ENCODE peak calls at places on chromosomes 6 and 20, in six cellular contexts. M is adrenal gland, U is body of pancreas, L is H9, Y is neuronal stem cell, G is PC-3. O is an unnamed sample.

GRCh38 chr20:2133318-2134183 is 31.9 kb downstream of the STK35 start:
- DNase-seq in M (peak; percentile 87), U (no peak), L (no peak), Y (peak; percentile 44), G (peak; percentile 55), O (no peak)

GRCh38 chr6:41740366-41741162 is 5.2 kb upstream of the TFEB start:
- DNase-seq in M (no peak), U (no peak), L (no peak), Y (no peak), G (no peak), O (no peak)

GRCh38 chr6:2746557-2747061 is 4.1 kb downstream of the MYLK4 start:
- DNase-seq in M (no peak), U (no peak), L (no peak), Y (peak; percentile 55), G (no peak), O (no peak)

GRCh38 chr6:135503703-135504475 is 6.3 kb upstream of the AHI1 start:
- DNase-seq in M (no peak), U (no peak), L (no peak), Y (no peak), G (no peak), O (no peak)

GRCh38 chr20:25071722-25072121 is 10.2 kb downstream of the VSX1 start:
- DNase-seq in M (peak; percentile 27), U (no peak), L (peak; percentile 41), Y (no peak), G (no peak), O (no peak)

GRCh38 chr20:33601861-33602260 is 60.3 kb upstream of the C20orf144 start:
- DNase-seq in M (no peak), U (no peak), L (no peak), Y (no peak), G (no peak), O (no peak)

GRCh38 chr6:36252005-36252404 is 17.9 kb upstream of the PNPLA1 start:
- DNase-seq in M (no peak), U (no peak), L (no peak), Y (no peak), G (no peak), O (no peak)

GRCh38 chr20:63322146-63322922 is 29.3 kb downstream of the COL20A1 start:
- DNase-seq in M (no peak), U (no peak), L (no peak), Y (no peak), G (no peak), O (no peak)

GRCh38 chr20:35276408-35276807 is 1.5 kb downstream of the MMP24OS start:
- DNase-seq in M (peak; percentile 70), U (no peak), L (no peak), Y (no peak), G (no peak), O (no peak)

GRCh38 chr6:149114167-149114566 is 203.3 kb upstream of the TAB2 start:
- DNase-seq in M (no peak), U (no peak), L (no peak), Y (no peak), G (no peak), O (no peak)

GRCh38 chr20:48400009-48400408 is 427.8 kb downstream of the PREX1 start:
- DNase-seq in M (no peak), U (no peak), L (no peak), Y (no peak), G (no peak), O (no peak)

GRCh38 chr6:132369526-132369925 is 31.7 kb downstream of the MOXD1 start:
- DNase-seq in M (peak; percentile 60), U (no peak), L (no peak), Y (no peak), G (peak; percentile 25), O (no peak)

GRCh38 chr6:150409576-150410066 is 40.8 kb downstream of the IYD start:
- DNase-seq in M (peak; percentile 79), U (peak; percentile 82), L (no peak), Y (no peak), G (peak; percentile 55), O (no peak)

GRCh38 chr6:24064106-24064505 is 61.9 kb upstream of the NRSN1 start:
- DNase-seq in M (no peak), U (peak; percentile 11), L (no peak), Y (peak; percentile 33), G (peak; percentile 57), O (no peak)

GRCh38 chr6:122683996-122684651 is 73.9 kb downstream of the PKIB start:
- DNase-seq in M (no peak), U (peak; percentile 11), L (no peak), Y (no peak), G (no peak), O (no peak)

GRCh38 chr20:35462351-35462750 is 7.0 kb downstream of the CEP250 start:
- DNase-seq in M (no peak), U (no peak), L (no peak), Y (no peak), G (no peak), O (no peak)

GRCh38 chr6:19465240-19465639 is 371.9 kb upstream of the ID4 start:
- DNase-seq in M (no peak), U (no peak), L (no peak), Y (no peak), G (peak; percentile 82), O (no peak)

GRCh38 chr6:112539355-112539754 is 192.2 kb downstream of the RFPL4B start:
- DNase-seq in M (no peak), U (no peak), L (no peak), Y (no peak), G (no peak), O (no peak)

GRCh38 chr6:109979033-109979921 is 1.2 kb downstream of the GPR6 start:
- DNase-seq in M (no peak), U (peak; percentile 10), L (peak; percentile 53), Y (no peak), G (no peak), O (no peak)

GRCh38 chr20:10659651-10660601 is 13.9 kb downstream of the JAG1 start:
- DNase-seq in M (no peak), U (no peak), L (peak; percentile 30), Y (no peak), G (no peak), O (no peak)

DNA sequence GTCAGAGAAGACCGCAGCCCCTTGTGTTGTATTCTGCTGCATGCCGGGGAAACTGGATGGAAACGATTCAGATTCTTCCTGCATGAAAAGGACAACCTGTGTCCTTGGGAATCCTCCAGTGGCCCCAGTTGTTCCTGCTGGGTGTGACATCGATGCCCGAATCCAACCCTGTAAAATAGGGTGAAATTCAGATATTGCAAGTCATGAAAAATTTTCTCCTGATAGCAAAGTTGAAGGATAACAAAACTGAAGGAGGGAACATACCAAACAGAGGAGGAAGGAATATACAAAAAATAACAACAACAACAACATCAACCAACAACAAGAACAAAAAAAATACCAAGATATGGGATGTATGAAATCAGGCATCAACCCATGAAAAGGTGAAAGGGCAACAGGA is 28.3 kb upstream of the HLA-E start:
- DNase-seq in M (no peak), U (no peak), L (no peak), Y (no peak), G (no peak), O (no peak)
- H3K27me3 ChIP-seq in M (peaks cover 93% of the 10 kb centered on the region), U (peaks cover 59% of the 10 kb centered on the region), L (peaks cover 62% of the 10 kb centered on the region), Y (peaks cover 59% of the 10 kb centered on the region), G (peaks cover 82% of the 10 kb centered on the region), O (peaks cover 77% of the 10 kb centered on the region)

GRCh38 chr6:39930540-39930939 is 3.7 kb downstream of the MOCS1 start:
- DNase-seq in M (no peak), U (no peak), L (no peak), Y (no peak), G (no peak), O (no peak)
- H3K4me1 ChIP-seq in M (peaks cover 45% of the 10 kb centered on the region), U (peaks cover 46% of the 10 kb centered on the region), L (no peaks in the 10 kb centered on the region), Y (peaks cover 12% of the 10 kb centered on the region), G (peaks cover 40% of the 10 kb centered on the region), O (no peaks in the 10 kb centered on the region)

DNA sequence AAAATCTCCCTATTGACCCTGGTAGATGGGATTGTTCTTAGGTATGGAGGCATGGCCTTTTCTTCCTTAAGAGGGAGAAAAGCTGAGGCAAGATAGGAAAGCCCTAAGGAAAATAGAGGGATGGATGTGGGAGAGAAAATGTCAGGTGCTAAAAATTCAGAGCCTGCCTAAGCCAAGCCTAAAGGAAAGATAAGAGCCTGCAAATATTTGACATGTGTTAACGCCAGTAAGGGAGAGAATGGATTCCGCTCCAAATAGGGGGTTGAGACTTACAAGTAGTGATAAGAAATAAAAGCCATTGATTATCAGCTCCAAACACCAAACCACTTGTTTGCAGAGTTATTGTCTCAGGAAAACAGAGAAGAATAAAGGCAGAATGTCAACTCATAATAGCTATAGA is 533.6 kb downstream of the PTPRT start:
- DNase-seq in M (no peak), U (no peak), L (no peak), Y (no peak), G (no peak), O (no peak)
- H3K27me3 ChIP-seq in M (no peaks in the 10 kb centered on the region), U (no peaks in the 10 kb centered on the region), L (no peaks in the 10 kb centered on the region), Y (no peaks in the 10 kb centered on the region), G (no peaks in the 10 kb centered on the region), O (no peaks in the 10 kb centered on the region)

GRCh38 chr6:158810149-158811095 is 8.7 kb downstream of the EZR start:
- DNase-seq in M (peak; percentile 34), U (no peak), L (no peak), Y (no peak), G (no peak), O (no peak)
- H3K4me1 ChIP-seq in M (peaks cover 86% of the 10 kb centered on the region), U (peaks cover 92% of the 10 kb centered on the region), L (peaks cover 25% of the 10 kb centered on the region), Y (peaks cover 5% of the 10 kb centered on the region), G (peaks cover 43% of the 10 kb centered on the region), O (peaks cover 99% of the 10 kb centered on the region)

GRCh38 chr20:21575167-21575566 is 61.3 kb upstream of the NKX2-2 start:
- DNase-seq in M (no peak), U (no peak), L (no peak), Y (no peak), G (no peak), O (no peak)
- H3K27me3 ChIP-seq in M (no peaks in the 10 kb centered on the region), U (no peaks in the 10 kb centered on the region), L (no peaks in the 10 kb centered on the region), Y (no peaks in the 10 kb centered on the region), G (peaks cover 70% of the 10 kb centered on the region), O (no peaks in the 10 kb centered on the region)

GRCh38 chr6:14665827-14666724 is 548.5 kb downstream of the CD83 start:
- DNase-seq in M (peak; percentile 70), U (no peak), L (no peak), Y (no peak), G (peak; percentile 91), O (no peak)

GRCh38 chr6:14661696-14662095 is 544.1 kb downstream of the CD83 start:
- DNase-seq in M (no peak), U (no peak), L (no peak), Y (no peak), G (no peak), O (no peak)

GRCh38 chr6:14664112-14664592 is 546.6 kb downstream of the CD83 start:
- DNase-seq in M (no peak), U (no peak), L (no peak), Y (no peak), G (no peak), O (peak; percentile 10)

GRCh38 chr6:14661188-14661587 is 543.6 kb downstream of the CD83 start:
- DNase-seq in M (no peak), U (no peak), L (no peak), Y (no peak), G (no peak), O (no peak)

GRCh38 chr6:14664616-14665315 is 547.2 kb downstream of the CD83 start:
- DNase-seq in M (no peak), U (no peak), L (peak; percentile 75), Y (no peak), G (peak; percentile 72), O (no peak)
- H3K4me1 ChIP-seq in M (no peaks in the 10 kb centered on the region), U (no peaks in the 10 kb centered on the region), L (no peaks in the 10 kb centered on the region), Y (peaks cover 12% of the 10 kb centered on the region), G (peaks cover 35% of the 10 kb centered on the region), O (peaks cover 16% of the 10 kb centered on the region)

GRCh38 chr6:160069459-160069858 is 52.2 kb upstream of the SLC22A1 start:
- DNase-seq in M (no peak), U (no peak), L (no peak), Y (no peak), G (no peak), O (no peak)
- H3K27me3 ChIP-seq in M (no peaks in the 10 kb centered on the region), U (no peaks in the 10 kb centered on the region), L (no peaks in the 10 kb centered on the region), Y (no peaks in the 10 kb centered on the region), G (no peaks in the 10 kb centered on the region), O (no peaks in the 10 kb centered on the region)

O was measured in CD4-positive, CD25-positive, alpha-beta regulatory T cell.